ENCODE peak calls at places on chromosomes 12 and 14, in eight cellular contexts. U is spleen, W is HL-60, H is sigmoid colon, D is GM23338, M is Panc1, Q is GM12891, X is GM12892. Z is an unnamed sample.
A peak's percentile ranks its signal among the peaks of the same experiment; 100 is the strongest.

GRCh38 chr14:73824116-73824515 is 27.5 kb upstream of the PTGR2 start:
- DNase-seq in U (peak; percentile 4), W (no peak), H (no peak), D (no peak), M (no peak), Q (no peak), X (no peak), Z (no peak)

GRCh38 chr14:70716958-70717357 is 75.2 kb downstream of the TTC9 start:
- DNase-seq in U (no peak), W (no peak), H (no peak), D (no peak), M (no peak), Q (no peak), X (no peak), Z (no peak)

GRCh38 chr12:2341051-2341751 is 288.4 kb downstream of the CACNA1C start:
- DNase-seq in U (no peak), W (no peak), H (no peak), D (no peak), M (no peak), Q (no peak), X (no peak), Z (no peak)

GRCh38 chr14:58749066-58749669 is 111.4 kb downstream of the DACT1 start:
- DNase-seq in U (no peak), W (peak; percentile 39), H (no peak), D (no peak), M (no peak), Q (peak; percentile 6), X (no peak), Z (no peak)

GRCh38 chr12:11981174-11981733 is 89.5 kb upstream of the BCL2L14 start:
- DNase-seq in U (no peak), W (no peak), H (no peak), D (no peak), M (no peak), Q (no peak), X (no peak), Z (no peak)

GRCh38 chr12:572532-572899 is 90.7 kb downstream of the NINJ2 start:
- DNase-seq in U (no peak), W (no peak), H (no peak), D (no peak), M (peak; percentile 17), Q (no peak), X (no peak), Z (no peak)

GRCh38 chr14:74368026-74368425 is 19.8 kb downstream of the VRTN start:
- DNase-seq in U (no peak), W (no peak), H (no peak), D (no peak), M (no peak), Q (no peak), X (no peak), Z (no peak)

GRCh38 chr14:32230181-32230580 is 27.1 kb upstream of the RNU6-8 start:
- DNase-seq in U (no peak), W (no peak), H (no peak), D (no peak), M (no peak), Q (no peak), X (no peak), Z (no peak)

GRCh38 chr12:43758247-43758727 is 303 bp downstream of the PUS7L start:
- DNase-seq in U (no peak), W (no peak), H (peak; percentile 62), D (peak; percentile 36), M (no peak), Q (peak; percentile 7), X (peak; percentile 11), Z (no peak)

GRCh38 chr14:84894254-84894653 is 635.7 kb upstream of the FLRT2 start:
- DNase-seq in U (no peak), W (no peak), H (no peak), D (no peak), M (no peak), Q (no peak), X (no peak), Z (no peak)

GRCh38 chr14:37903561-37904191 is 304.0 kb upstream of the SSTR1 start:
- DNase-seq in U (no peak), W (peak; percentile 8), H (no peak), D (peak; percentile 85), M (peak; percentile 8), Q (no peak), X (no peak), Z (no peak)

GRCh38 chr14:56342419-56342901 is 224.2 kb downstream of the PELI2 start:
- DNase-seq in U (no peak), W (no peak), H (no peak), D (no peak), M (no peak), Q (no peak), X (no peak), Z (no peak)

GRCh38 chr12:84480803-84481202 is 431.8 kb downstream of the SLC6A15 start:
- DNase-seq in U (no peak), W (no peak), H (no peak), D (no peak), M (no peak), Q (no peak), X (no peak), Z (no peak)

GRCh38 chr14:100765991-100766390 is 39.3 kb downstream of the DLK1 start:
- DNase-seq in U (no peak), W (no peak), H (peak; percentile 19), D (no peak), M (no peak), Q (no peak), X (no peak), Z (no peak)

GRCh38 chr12:40647651-40648050 is 44.6 kb upstream of the CNTN1 start:
- DNase-seq in U (no peak), W (no peak), H (no peak), D (no peak), M (no peak), Q (no peak), X (no peak), Z (no peak)

GRCh38 chr14:91484186-91484585 is 25.9 kb downstream of the PPP4R3A start:
- DNase-seq in U (no peak), W (no peak), H (no peak), D (peak; percentile 18), M (no peak), Q (no peak), X (no peak), Z (no peak)

GRCh38 chr12:113437729-113438100 is 15.5 kb downstream of the SDSL start:
- DNase-seq in U (no peak), W (no peak), H (no peak), D (no peak), M (no peak), Q (no peak), X (no peak), Z (no peak)

GRCh38 chr12:95790912-95791849 is 617 bp upstream of the NTN4 start:
- DNase-seq in U (peak; percentile 77), W (no peak), H (peak; percentile 62), D (peak; percentile 75), M (no peak), Q (peak; percentile 14), X (peak; percentile 14), Z (no peak)

GRCh38 chr12:4196805-4197420 is 76.6 kb upstream of the CCND2 start:
- DNase-seq in U (no peak), W (no peak), H (no peak), D (no peak), M (no peak), Q (no peak), X (no peak), Z (peak; percentile 72)

GRCh38 chr12:10119072-10119471 is 10.9 kb downstream of the CLEC7A start:
- DNase-seq in U (no peak), W (no peak), H (no peak), D (no peak), M (no peak), Q (no peak), X (no peak), Z (no peak)

GRCh38 chr14:88189040-88189839 is 133.8 kb downstream of the KCNK10 start:
- DNase-seq in U (no peak), W (peak; percentile 23), H (peak; percentile 76), D (peak; percentile 95), M (peak; percentile 65), Q (peak; percentile 25), X (no peak), Z (peak; percentile 92)

GRCh38 chr12:31106101-31106803 is 32.6 kb downstream of the DDX11 start:
- DNase-seq in U (peak; percentile 67), W (no peak), H (no peak), D (no peak), M (no peak), Q (no peak), X (no peak), Z (peak; percentile 90)
- TF ChIP-seq POLR2AphosphoS5 in U (no peak), W (no peak), H (no peak), D (no peak), M (no peak), Q (no peak), X (no peak), Z (no peak)

DNA sequence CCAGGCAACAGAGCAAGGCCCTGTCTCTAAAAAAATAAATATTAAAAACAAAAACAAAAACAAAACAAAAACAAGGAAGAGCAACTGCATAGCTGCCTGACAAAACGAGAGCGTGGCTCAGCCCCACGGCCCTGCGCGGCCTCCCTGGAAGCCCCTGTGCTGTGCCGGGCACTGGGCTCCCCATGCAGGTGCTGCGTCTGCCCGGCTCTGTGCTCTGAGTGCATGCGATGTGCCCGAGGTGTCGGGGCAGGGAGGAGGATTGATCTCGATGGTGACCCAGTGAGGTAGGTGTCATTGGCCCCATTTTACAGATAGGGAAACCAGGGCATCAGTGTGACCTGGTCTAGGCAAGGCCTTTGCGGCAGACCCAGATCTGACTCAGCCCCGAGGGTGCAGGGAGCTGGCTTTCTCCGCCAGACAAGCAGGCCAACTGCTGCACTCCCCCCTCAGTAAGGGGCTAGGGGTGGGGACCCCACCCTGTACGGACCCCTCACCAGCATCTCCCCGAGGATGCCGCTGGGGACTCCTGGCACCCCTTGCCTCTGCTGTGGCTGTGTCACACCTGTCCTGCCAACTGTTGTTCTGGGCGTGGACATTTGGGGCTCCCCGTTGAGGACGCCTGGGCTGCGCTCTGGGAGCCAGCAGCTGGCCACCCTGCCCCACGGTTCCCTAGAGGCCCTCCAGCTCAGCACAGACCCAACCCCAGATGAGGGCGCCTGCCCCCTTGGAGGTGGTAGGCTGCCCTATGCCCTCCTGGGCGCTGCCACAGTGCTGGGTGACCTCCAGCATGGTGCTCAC is 15.3 kb downstream of the GPR132 start:
- DNase-seq in U (peak; percentile 68), W (no peak), H (no peak), D (no peak), M (no peak), Q (peak; percentile 16), X (no peak), Z (no peak)
- TF ChIP-seq POLR2AphosphoS5 in U (peak; percentile 54), W (no peak), H (no peak), D (no peak), M (no peak), Q (peak; percentile 39), X (peak; percentile 73), Z (no peak)

GRCh38 chr14:75630695-75631452 is 29.8 kb downstream of the ERG28 start:
- DNase-seq in U (no peak), W (no peak), H (no peak), D (peak; percentile 84), M (no peak), Q (no peak), X (no peak), Z (no peak)
- TF ChIP-seq POLR2AphosphoS5 in U (no peak), W (no peak), H (no peak), D (peak; percentile 12), M (no peak), Q (no peak), X (no peak), Z (no peak)

DNA sequence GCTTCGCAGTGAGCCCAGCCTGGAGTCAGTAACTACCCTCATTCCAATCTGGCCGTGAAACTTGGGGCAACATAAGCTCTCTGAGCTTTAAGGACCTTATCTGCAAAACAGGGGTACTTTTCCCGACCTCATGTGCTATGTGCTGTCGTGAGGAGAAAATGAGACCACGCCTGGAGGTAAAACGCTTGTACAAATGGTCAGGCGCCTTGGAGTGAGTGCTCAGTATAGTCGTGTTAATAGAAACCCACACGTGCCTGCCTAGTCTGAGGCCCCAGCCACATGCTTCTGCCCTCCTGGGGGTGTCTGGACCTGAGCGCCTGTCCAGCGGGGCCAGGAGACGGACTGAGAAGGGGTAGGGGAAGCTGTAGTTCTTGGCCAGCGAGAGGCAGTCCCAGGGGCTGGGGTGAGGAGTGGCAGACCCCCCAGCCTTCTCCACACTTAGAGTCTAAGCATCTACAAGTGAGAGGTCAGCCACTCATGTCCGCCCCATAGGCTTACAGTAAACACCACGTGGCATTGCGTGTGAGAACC is 4.9 kb downstream of the AQP5 start:
- DNase-seq in U (no peak), W (no peak), H (no peak), D (no peak), M (no peak), Q (no peak), X (no peak), Z (no peak)
- TF ChIP-seq POLR2AphosphoS5 in U (no peak), W (no peak), H (no peak), D (no peak), M (no peak), Q (no peak), X (no peak), Z (no peak)

Z was measured in esophagus muscularis mucosa.